ENCODE peak calls at places on chromosomes 4 and X, in six cellular contexts. D is upper lobe of right lung; E is heart right ventricle; P is A549; Y is ovary; I is CD8-positive, alpha-beta memory T cell. S is an unnamed sample.

GRCh38 chr4:174358823-174359222 is 75.1 kb downstream of the CEP44 start:
- DNase-seq in D (no peak), E (no peak), P (no peak), Y (no peak), I (no peak), S (peak; percentile 64)

GRCh38 chrX:150361777-150362351 is 1.3 kb upstream of the MAMLD1 start:
- DNase-seq in D (no peak), E (peak; percentile 9), P (peak; percentile 28), Y (peak; percentile 57), I (peak; percentile 12), S (no peak)

GRCh38 chr4:32396504-32396903 is 1676.3 kb downstream of the PCDH7 start:
- DNase-seq in D (no peak), E (no peak), P (no peak), Y (no peak), I (no peak), S (no peak)

GRCh38 chr4:38366451-38366850 is 297.5 kb upstream of the KLF3 start:
- DNase-seq in D (no peak), E (peak; percentile 19), P (no peak), Y (no peak), I (no peak), S (no peak)

GRCh38 chr4:56976878-56977320 is 507 bp downstream of the NOA1 start:
- DNase-seq in D (peak; percentile 89), E (peak; percentile 48), P (peak; percentile 12), Y (no peak), I (no peak), S (peak; percentile 66)

GRCh38 chr4:185346975-185347601 is 48.6 kb downstream of the LRP2BP start:
- DNase-seq in D (no peak), E (no peak), P (no peak), Y (no peak), I (no peak), S (no peak)

GRCh38 chr4:164937576-164938270 is 39.7 kb downstream of the TRIM61 start:
- DNase-seq in D (no peak), E (no peak), P (no peak), Y (no peak), I (no peak), S (no peak)

GRCh38 chr4:73315091-73315490 is 56.5 kb upstream of the ANKRD17 start:
- DNase-seq in D (no peak), E (no peak), P (no peak), Y (no peak), I (no peak), S (no peak)

GRCh38 chr4:127503111-127503510 is 129.6 kb upstream of the INTU start:
- DNase-seq in D (no peak), E (no peak), P (no peak), Y (no peak), I (no peak), S (no peak)

GRCh38 chr4:164772076-164772475 is 18.1 kb downstream of the SMIM31 start:
- DNase-seq in D (no peak), E (no peak), P (no peak), Y (no peak), I (no peak), S (no peak)

GRCh38 chrX:56783450-56783831 is 54.4 kb downstream of the NBDY start:
- DNase-seq in D (no peak), E (no peak), P (no peak), Y (peak; percentile 89), I (peak; percentile 78), S (no peak)

GRCh38 chrX:103616676-103617186 is 9.0 kb downstream of the TCEAL3 start:
- DNase-seq in D (no peak), E (no peak), P (no peak), Y (no peak), I (no peak), S (no peak)

GRCh38 chrX:74467656-74468055 is 46.4 kb downstream of the SLC16A2 start:
- DNase-seq in D (no peak), E (no peak), P (no peak), Y (no peak), I (no peak), S (no peak)

GRCh38 chr4:5895287-5895686 is 2.4 kb upstream of the CRMP1 start:
- DNase-seq in D (no peak), E (no peak), P (no peak), Y (no peak), I (no peak), S (no peak)

GRCh38 chr4:94396984-94397383 is 54.3 kb upstream of the HPGDS start:
- DNase-seq in D (no peak), E (no peak), P (no peak), Y (no peak), I (no peak), S (no peak)

GRCh38 chrX:41033299-41033698 is 51.9 kb upstream of the USP9X start:
- DNase-seq in D (no peak), E (no peak), P (peak; percentile 82), Y (no peak), I (no peak), S (no peak)

GRCh38 chrX:94751611-94752010 is 1077.6 kb downstream of the FAM133A start:
- DNase-seq in D (no peak), E (no peak), P (no peak), Y (no peak), I (no peak), S (no peak)

GRCh38 chrX:154298312-154298711 is 2.7 kb downstream of the TKTL1 start:
- DNase-seq in D (no peak), E (no peak), P (no peak), Y (no peak), I (no peak), S (no peak)

GRCh38 chr4:137367608-137368007 is 164.7 kb downstream of the PCDH18 start:
- DNase-seq in D (no peak), E (no peak), P (no peak), Y (no peak), I (no peak), S (no peak)

GRCh38 chrX:104195489-104196084 is 29.3 kb downstream of the FAM199X start:
- DNase-seq in D (no peak), E (no peak), P (peak; percentile 14), Y (no peak), I (peak; percentile 11), S (no peak)

GRCh38 chrX:70436380-70436779 is 8.3 kb upstream of the DLG3 start:
- DNase-seq in D (no peak), E (no peak), P (no peak), Y (no peak), I (no peak), S (no peak)

GRCh38 chr4:89249716-89250361 is 57.8 kb downstream of the GPRIN3 start:
- DNase-seq in D (no peak), E (no peak), P (no peak), Y (no peak), I (no peak), S (no peak)

GRCh38 chrX:11764602-11765067 is 6.6 kb downstream of the MSL3 start:
- DNase-seq in D (no peak), E (no peak), P (no peak), Y (no peak), I (no peak), S (peak; percentile 30)
- H3K4me3 ChIP-seq in D (no peak overlapping the region), E (no peak overlapping the region), P (no peak overlapping the region), Y (no peak overlapping the region), I (peak overlapping the region; percentile 29), S (peak overlapping the region; percentile 98)

GRCh38 chr4:145484240-145484846 is 2.7 kb downstream of the SMAD1 start:
- DNase-seq in D (no peak), E (no peak), P (no peak), Y (no peak), I (no peak), S (no peak)
- H3K27ac ChIP-seq in D (peak overlapping the region; percentile 93), E (peak overlapping the region; percentile 5), P (no peak overlapping the region), Y (no peak overlapping the region), I (no peak overlapping the region), S (no peak overlapping the region)

DNA sequence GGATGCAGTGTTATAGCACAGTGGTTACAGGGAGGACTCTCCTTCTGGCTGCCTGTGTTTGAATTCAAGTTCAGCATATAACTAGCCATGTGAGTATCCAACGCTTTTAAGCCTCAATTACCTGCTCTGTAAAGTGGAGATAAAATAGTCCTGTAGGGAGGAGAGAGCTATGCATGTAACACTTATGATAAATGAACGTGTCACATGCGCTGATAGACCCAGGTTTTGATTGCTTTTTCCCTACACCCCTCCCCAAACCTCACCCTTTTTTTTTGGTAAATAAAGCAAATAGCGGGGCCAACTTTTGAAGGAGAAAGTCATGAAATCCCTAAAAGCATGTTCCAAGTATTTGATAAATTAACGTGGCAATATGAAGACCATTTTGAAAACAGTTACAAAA is 20.4 kb upstream of the AMELX start:
- DNase-seq in D (no peak), E (no peak), P (no peak), Y (no peak), I (no peak), S (no peak)
- H3K4me3 ChIP-seq in D (no peak overlapping the region), E (no peak overlapping the region), P (no peak overlapping the region), Y (no peak overlapping the region), I (no peak overlapping the region), S (no peak overlapping the region)

GRCh38 chr4:76177709-76178108 is 29.5 kb upstream of the NUP54 start:
- DNase-seq in D (no peak), E (no peak), P (no peak), Y (no peak), I (no peak), S (no peak)
- H3K27ac ChIP-seq in D (no peak overlapping the region), E (peak overlapping the region; percentile 63), P (no peak overlapping the region), Y (no peak overlapping the region), I (no peak overlapping the region), S (no peak overlapping the region)

GRCh38 chr4:61202638-61203495 is 2.7 kb downstream of the ADGRL3 start:
- DNase-seq in D (no peak), E (no peak), P (no peak), Y (no peak), I (no peak), S (no peak)

GRCh38 chr4:61200991-61201526 is 933 bp downstream of the ADGRL3 start:
- DNase-seq in D (no peak), E (no peak), P (no peak), Y (no peak), I (no peak), S (no peak)

GRCh38 chr4:61201562-61202099 is 1.5 kb downstream of the ADGRL3 start:
- DNase-seq in D (no peak), E (no peak), P (no peak), Y (no peak), I (no peak), S (no peak)

GRCh38 chr4:61200195-61200990 is at the start of gene ADGRL3:
- DNase-seq in D (no peak), E (peak; percentile 41), P (no peak), Y (no peak), I (no peak), S (no peak)

GRCh38 chr4:61202100-61202637 is 2.0 kb downstream of the ADGRL3 start:
- DNase-seq in D (no peak), E (peak; percentile 22), P (no peak), Y (no peak), I (no peak), S (no peak)
- H3K4me3 ChIP-seq in D (peak overlapping the region; percentile 52), E (peak overlapping the region; percentile 44), P (no peak overlapping the region), Y (peak overlapping the region; percentile 42), I (no peak overlapping the region), S (no peak overlapping the region)